ENCODE peak calls at places on chromosomes 13 and 19, in nine cellular contexts. B, O, N, X, T, C, Q, U and Y are unnamed samples. For H3K9me3, the result is how much of the 10 kb centered on the place peaks cover.

GRCh38 chr19:4077011-4077382 is 10.3 kb upstream of the ZBTB7A start:
- DNase-seq in N (no peak), X (no peak), Q (no peak), T (no peak), B (no peak), O (no peak), U (no peak), C (no peak), Y (no peak)

GRCh38 chr19:6260376-6260775 is 19.4 kb downstream of the MLLT1 start:
- DNase-seq in Q (no peak), U (no peak), X (no peak), T (no peak), O (no peak), C (no peak), B (no peak), N (no peak), Y (no peak)

GRCh38 chr13:44884076-44884729 is 105.1 kb downstream of the NUFIP1 start:
- DNase-seq in O (no peak), C (no peak), U (no peak), Q (no peak), N (no peak), X (no peak), B (peak), T (peak), Y (no peak)

GRCh38 chr19:55086730-55087541 is 11.3 kb downstream of the EPS8L1 start:
- DNase-seq in T (peak), B (peak), O (no peak), X (no peak), C (no peak), Q (peak), U (no peak), N (peak), Y (no peak)

GRCh38 chr13:52128714-52129700 is at the start of gene NEK5:
- DNase-seq in U (peak), X (no peak), Q (no peak), O (peak), N (peak), T (peak), B (peak), C (peak), Y (peak)

GRCh38 chr13:101755228-101755887 is 302.9 kb downstream of the ITGBL1 start:
- DNase-seq in B (no peak), T (no peak), C (no peak), O (no peak), X (no peak), Q (no peak), N (no peak), U (no peak), Y (no peak)

GRCh38 chr13:44668707-44669106 is 92.6 kb upstream of the TSC22D1 start:
- DNase-seq in T (peak), Q (peak), U (no peak), B (peak), C (peak), N (no peak), X (no peak), O (no peak), Y (no peak)

GRCh38 chr13:45630791-45631190 is 15.3 kb upstream of the ERICH6B start:
- DNase-seq in T (no peak), B (no peak), X (no peak), O (no peak), U (no peak), C (no peak), Q (no peak), N (no peak), Y (no peak)

GRCh38 chr13:79003989-79004550 is 345.1 kb upstream of the OBI1 start:
- DNase-seq in B (no peak), T (no peak), X (no peak), O (no peak), U (no peak), N (no peak), C (no peak), Q (no peak), Y (no peak)

GRCh38 chr19:12229990-12230389 is 64.7 kb downstream of the ZNF44 start:
- DNase-seq in X (no peak), U (no peak), T (no peak), O (no peak), B (no peak), Q (no peak), C (no peak), N (no peak), Y (no peak)

DNA sequence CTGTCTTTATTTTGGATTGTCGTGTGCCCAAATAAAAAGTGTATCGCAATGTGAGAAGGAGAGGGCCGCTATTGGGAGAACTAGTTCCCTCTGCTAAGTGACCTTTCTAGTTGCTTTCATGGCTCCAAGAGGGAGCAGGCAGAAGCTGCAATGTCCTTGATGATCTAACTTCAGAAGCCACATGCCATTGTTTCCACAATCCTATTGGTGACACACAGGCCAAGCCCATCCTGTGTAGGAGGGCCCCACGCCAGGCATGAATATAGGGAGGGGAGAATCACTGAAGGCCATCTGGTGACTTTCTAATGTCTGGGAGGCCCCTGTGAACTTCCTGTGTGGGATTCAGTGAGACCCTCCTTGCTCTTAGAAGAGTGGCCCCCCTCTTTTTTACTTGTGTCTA is 47.8 kb upstream of the KPNA3 start:
- DNase-seq in T (peak), B (no peak), C (no peak), X (no peak), Q (no peak), U (no peak), O (peak), N (no peak), Y (peak)
- H3K4me2 ChIP-seq in T (no peak), B (no peak), C (no peak), X (no peak), Q (no peak), U (no peak), O (no peak), N (no peak), Y (no peak)

GRCh38 chr19:52949422-52949821 is 13.3 kb downstream of the ZNF816 start:
- DNase-seq in X (no peak), O (no peak), C (no peak), N (no peak), U (no peak), B (no peak), T (no peak), Q (no peak), Y (no peak)
- H3K9me3 ChIP-seq in X (under half), O (under half), C (under half), N (under half), U (half or more), B (under half), T (under half), Q (half or more), Y (under half)

DNA sequence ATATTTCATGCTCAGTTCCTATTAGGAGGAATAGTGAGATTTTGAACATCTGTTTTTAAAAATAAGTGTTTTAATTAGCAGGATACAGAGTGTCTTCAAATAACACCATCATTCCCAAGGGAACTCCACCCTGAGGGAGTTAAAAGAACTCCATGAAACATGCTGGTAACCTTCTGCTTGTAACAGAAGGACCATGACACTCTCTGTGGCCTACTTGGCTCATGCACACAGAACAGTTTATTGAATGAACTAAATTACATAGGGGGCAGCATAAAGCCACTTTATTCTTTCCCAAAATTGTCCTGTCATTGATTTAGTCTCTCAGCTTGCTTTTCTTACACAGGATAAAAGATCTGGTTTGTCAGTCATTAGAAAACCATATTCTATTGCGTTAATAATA is 809.5 kb upstream of the SLITRK6 start:
- DNase-seq in Q (no peak), B (no peak), U (no peak), N (no peak), O (no peak), T (no peak), C (no peak), X (no peak), Y (no peak)
- H3K4me2 ChIP-seq in Q (no peak), B (no peak), U (no peak), N (no peak), O (no peak), T (no peak), C (no peak), X (no peak), Y (no peak)

GRCh38 chr19:51921949-51922348 is 5.3 kb upstream of the ZNF613 start:
- DNase-seq in U (no peak), Q (no peak), T (no peak), C (no peak), N (no peak), X (peak), O (no peak), B (no peak), Y (peak)
- H3K9me3 ChIP-seq in U (half or more), Q (half or more), T (under half), C (half or more), N (under half), X (under half), O (half or more), B (under half), Y (half or more)

DNA sequence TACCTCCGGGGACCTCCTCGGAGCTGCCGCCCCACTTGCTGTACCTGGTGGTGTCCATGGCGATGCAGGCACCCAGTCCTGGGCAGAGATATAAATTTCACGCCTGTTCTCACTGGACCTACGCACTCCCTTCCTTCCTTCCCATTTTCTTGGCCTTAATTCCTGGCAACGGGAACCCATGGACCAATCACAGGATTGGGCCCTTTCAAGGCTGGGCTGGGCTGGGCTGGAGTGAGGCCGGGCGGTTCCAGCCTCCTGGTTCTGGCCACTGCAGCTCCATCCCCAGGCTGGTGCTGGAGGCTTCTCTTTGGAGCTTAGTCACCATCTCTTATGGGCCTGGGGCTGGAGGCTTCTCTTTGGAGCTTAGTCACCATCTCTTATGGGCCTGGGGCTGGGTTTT is at the start of gene CLEC4G:
- DNase-seq in Q (no peak), O (no peak), B (no peak), C (no peak), N (no peak), T (no peak), U (no peak), X (no peak), Y (no peak)
- H3K4me2 ChIP-seq in Q (no peak), O (no peak), B (no peak), C (no peak), N (no peak), T (no peak), U (no peak), X (no peak), Y (no peak)